ENCODE peak calls at places on chromosome 7, in six cellular contexts. L, Q, S, W, N and O are unnamed samples.

GRCh38 chr7:76054129-76055120 is 6.5 kb downstream of the MDH2 start:
- DNase-seq in L (no peak), Q (no peak), S (no peak), W (no peak), N (no peak), O (no peak)

GRCh38 chr7:156673454-156673853 is 32.9 kb downstream of the RNF32 start:
- DNase-seq in L (no peak), Q (no peak), S (no peak), W (no peak), N (no peak), O (no peak)

GRCh38 chr7:143410523-143411004 is 1.9 kb upstream of the EPHA1 start:
- DNase-seq in L (no peak), Q (no peak), S (no peak), W (no peak), N (no peak), O (no peak)

GRCh38 chr7:78164459-78164858 is 365.9 kb downstream of the PHTF2 start:
- DNase-seq in L (no peak), Q (no peak), S (no peak), W (no peak), N (peak; percentile 12), O (no peak)

GRCh38 chr7:69599879-69600764 is 1.8 kb downstream of the AUTS2 start:
- DNase-seq in L (no peak), Q (peak; percentile 17), S (peak; percentile 21), W (no peak), N (peak; percentile 20), O (no peak)

GRCh38 chr7:1230411-1231213 is 2.1 kb upstream of the UNCX start:
- DNase-seq in L (no peak), Q (no peak), S (no peak), W (no peak), N (peak; percentile 57), O (no peak)

GRCh38 chr7:42617781-42618457 is 294.0 kb downstream of the C7orf25 start:
- DNase-seq in L (no peak), Q (no peak), S (no peak), W (no peak), N (peak; percentile 66), O (no peak)

GRCh38 chr7:100088621-100089457 is at the start of gene COPS6:
- DNase-seq in L (peak; percentile 36), Q (peak; percentile 90), S (peak; percentile 89), W (no peak), N (peak; percentile 85), O (peak; percentile 78)

GRCh38 chr7:12389089-12389700 is 14.5 kb downstream of the VWDE start:
- DNase-seq in L (no peak), Q (peak; percentile 27), S (no peak), W (no peak), N (peak; percentile 75), O (no peak)

GRCh38 chr7:80374321-80374720 is 137.5 kb downstream of the GNAT3 start:
- DNase-seq in L (no peak), Q (no peak), S (no peak), W (no peak), N (no peak), O (no peak)

GRCh38 chr7:18890134-18890533 is 227.3 kb downstream of the TWIST1 start:
- DNase-seq in L (no peak), Q (no peak), S (no peak), W (no peak), N (no peak), O (no peak)

GRCh38 chr7:88111136-88111748 is 108.6 kb downstream of the SRI start:
- DNase-seq in L (no peak), Q (no peak), S (no peak), W (no peak), N (peak; percentile 21), O (no peak)

GRCh38 chr7:137886266-137886665 is 39.5 kb upstream of the DGKI start:
- DNase-seq in L (no peak), Q (no peak), S (no peak), W (no peak), N (peak; percentile 28), O (no peak)

GRCh38 chr7:519974-520458 is 370 bp upstream of the PDGFA start:
- DNase-seq in L (no peak), Q (no peak), S (peak; percentile 65), W (no peak), N (peak; percentile 75), O (no peak)

GRCh38 chr7:81235896-81236479 is 317.1 kb upstream of the SEMA3C start:
- DNase-seq in L (no peak), Q (no peak), S (no peak), W (no peak), N (no peak), O (no peak)

GRCh38 chr7:68020102-68020501 is 1023.5 kb downstream of the TYW1 start:
- DNase-seq in L (no peak), Q (no peak), S (no peak), W (no peak), N (no peak), O (no peak)

GRCh38 chr7:85104432-85105205 is 82.2 kb downstream of the SEMA3D start:
- DNase-seq in L (no peak), Q (no peak), S (no peak), W (no peak), N (no peak), O (no peak)

GRCh38 chr7:146115665-146116451 is 743 bp upstream of the CNTNAP2 start:
- DNase-seq in L (no peak), Q (peak; percentile 42), S (peak; percentile 63), W (no peak), N (peak; percentile 94), O (no peak)

GRCh38 chr7:117623606-117624005 is 143.8 kb downstream of the CFTR start:
- DNase-seq in L (no peak), Q (no peak), S (no peak), W (no peak), N (no peak), O (no peak)

GRCh38 chr7:2437537-2438148 is 34.2 kb downstream of the CHST12 start:
- DNase-seq in L (no peak), Q (no peak), S (no peak), W (no peak), N (no peak), O (no peak)

GRCh38 chr7:154910125-154910524 is 92.8 kb downstream of the PAXIP1 start:
- DNase-seq in L (no peak), Q (no peak), S (no peak), W (no peak), N (no peak), O (no peak)

GRCh38 chr7:3464900-3465622 is 164.0 kb downstream of the SDK1 start:
- DNase-seq in L (no peak), Q (no peak), S (no peak), W (no peak), N (no peak), O (no peak)

GRCh38 chr7:158042156-158042880 is 545.3 kb downstream of the PTPRN2 start:
- DNase-seq in L (no peak), Q (no peak), S (no peak), W (no peak), N (no peak), O (no peak)

GRCh38 chr7:81079736-81080135 is 160.9 kb upstream of the SEMA3C start:
- DNase-seq in L (no peak), Q (no peak), S (no peak), W (no peak), N (no peak), O (no peak)

GRCh38 chr7:81725496-81726117 is 44.2 kb downstream of the HGF start:
- DNase-seq in L (no peak), Q (no peak), S (no peak), W (no peak), N (no peak), O (no peak)

GRCh38 chr7:64636386-64636785 is 29.5 kb upstream of the ZNF107 start:
- DNase-seq in L (no peak), Q (no peak), S (no peak), W (no peak), N (no peak), O (no peak)

GRCh38 chr7:94298943-94299342 is 95.8 kb upstream of the COL1A2 start:
- DNase-seq in L (no peak), Q (no peak), S (no peak), W (no peak), N (no peak), O (peak; percentile 21)

GRCh38 chr7:149865437-149865836 is 8.3 kb upstream of the ATP6V0E2 start:
- DNase-seq in L (no peak), Q (no peak), S (no peak), W (no peak), N (no peak), O (no peak)

GRCh38 chr7:2201686-2202360 is 30.9 kb downstream of the MAD1L1 start:
- DNase-seq in L (no peak), Q (no peak), S (no peak), W (no peak), N (no peak), O (no peak)

GRCh38 chr7:83985766-83986165 is 208.8 kb downstream of the SEMA3A start:
- DNase-seq in L (no peak), Q (no peak), S (no peak), W (no peak), N (no peak), O (no peak)

GRCh38 chr7:114879554-114879953 is 42.3 kb upstream of the MDFIC start:
- DNase-seq in L (no peak), Q (no peak), S (no peak), W (no peak), N (no peak), O (no peak)

GRCh38 chr7:31437466-31437865 is 76.4 kb upstream of the ITPRID1 start:
- DNase-seq in L (no peak), Q (no peak), S (no peak), W (no peak), N (no peak), O (no peak)

GRCh38 chr7:115679976-115680375 is 350.6 kb downstream of the TFEC start:
- DNase-seq in L (no peak), Q (peak; percentile 56), S (no peak), W (peak; percentile 5), N (peak; percentile 63), O (no peak)

GRCh38 chr7:131570401-131570800 is 14.0 kb upstream of the PODXL start:
- DNase-seq in L (no peak), Q (no peak), S (no peak), W (no peak), N (no peak), O (no peak)
- H3K27ac ChIP-seq in L (no peak overlapping the region), Q (no peak overlapping the region), S (no peak overlapping the region), W (no peak overlapping the region), N (no peak overlapping the region), O (no peak overlapping the region)

GRCh38 chr7:6619961-6620360 is 4.6 kb downstream of the ZNF853 start:
- DNase-seq in L (no peak), Q (no peak), S (no peak), W (no peak), N (no peak), O (no peak)
- H3K27ac ChIP-seq in L (no peak overlapping the region), Q (no peak overlapping the region), S (no peak overlapping the region), W (no peak overlapping the region), N (no peak overlapping the region), O (no peak overlapping the region)

GRCh38 chr7:123209786-123210185 is 10.0 kb upstream of the SLC13A1 start:
- DNase-seq in L (no peak), Q (peak; percentile 40), S (no peak), W (no peak), N (peak; percentile 20), O (no peak)
- H3K27ac ChIP-seq in L (no peak overlapping the region), Q (no peak overlapping the region), S (no peak overlapping the region), W (no peak overlapping the region), N (no peak overlapping the region), O (no peak overlapping the region)

DNA sequence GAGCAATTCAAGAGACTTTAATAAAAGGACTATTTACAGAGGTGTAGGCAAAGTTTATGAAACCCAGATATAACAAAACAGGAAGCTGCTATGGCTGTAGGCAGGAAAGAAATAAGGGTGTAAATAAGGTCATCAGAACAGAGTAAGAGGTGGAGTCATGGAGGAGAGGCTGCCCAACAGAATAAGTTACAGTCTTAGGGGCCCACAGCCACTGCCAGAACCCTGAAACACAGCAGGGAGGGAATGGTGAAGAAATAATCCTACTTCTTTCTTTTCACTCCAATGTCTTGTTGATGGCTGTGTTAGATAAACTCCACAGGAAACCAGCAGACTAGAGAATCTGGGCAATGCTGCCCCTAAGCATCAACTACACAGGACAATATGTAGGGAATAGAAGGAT is 155.8 kb upstream of the TAC1 start:
- DNase-seq in L (no peak), Q (no peak), S (no peak), W (no peak), N (no peak), O (no peak)
- H3K27ac ChIP-seq in L (no peak overlapping the region), Q (no peak overlapping the region), S (no peak overlapping the region), W (no peak overlapping the region), N (no peak overlapping the region), O (no peak overlapping the region)